ENCODE peak calls at places on chromosomes 13 and 19, in nine cellular contexts. T is tibial nerve; M is NCI-H510A; H is OCI-LY7; P is foreskin keratinocyte; J is globus pallidus; O is body of pancreas; K is astrocyte of the hippocampus; S is stimulated activated CD8-positive, alpha-beta memory T cell treated with anti-CD3 and anti-CD28 coated beads, Interleukin-4, amount 100 ng/mL, for 4 hours. R is an unnamed sample.

GRCh38 chr13:27620377-27621115 is at the start of gene LNX2:
- DNase-seq in T (peak; percentile 96), M (peak; percentile 86), H (peak; percentile 97), P (peak; percentile 91), J (peak; percentile 97), O (peak; percentile 98), K (peak; percentile 99), S (peak; percentile 91), R (peak; percentile 96)

GRCh38 chr13:111972261-111972780 is 94.6 kb upstream of the SOX1 start:
- DNase-seq in T (no peak), M (no peak), H (no peak), P (no peak), J (no peak), O (no peak), K (no peak), S (no peak), R (no peak)

GRCh38 chr13:111474136-111475002 is 153.9 kb downstream of the TEX29 start:
- DNase-seq in T (no peak), M (peak; percentile 46), H (peak; percentile 13), P (no peak), J (peak; percentile 53), O (peak; percentile 32), K (peak; percentile 66), S (no peak), R (peak; percentile 19)

GRCh38 chr13:61664821-61665705 is 249.4 kb upstream of the PCDH20 start:
- DNase-seq in T (no peak), M (peak; percentile 32), H (no peak), P (peak; percentile 62), J (no peak), O (no peak), K (peak; percentile 65), S (no peak), R (peak; percentile 32)

GRCh38 chr13:72850959-72851677 is 69.2 kb downstream of the PIBF1 start:
- DNase-seq in T (no peak), M (no peak), H (no peak), P (no peak), J (no peak), O (peak; percentile 4), K (no peak), S (no peak), R (no peak)

GRCh38 chr19:44553478-44554171 is 24.1 kb upstream of the CEACAM20 start:
- DNase-seq in T (no peak), M (no peak), H (no peak), P (peak; percentile 99), J (no peak), O (no peak), K (no peak), S (no peak), R (peak; percentile 11)

GRCh38 chr13:52405369-52405766 is 604 bp downstream of the THSD1 start:
- DNase-seq in T (no peak), M (no peak), H (no peak), P (peak; percentile 16), J (no peak), O (no peak), K (peak; percentile 27), S (no peak), R (peak; percentile 7)

GRCh38 chr19:2888739-2889224 is 11.9 kb upstream of the ZNF57 start:
- DNase-seq in T (no peak), M (no peak), H (peak; percentile 91), P (peak; percentile 16), J (no peak), O (peak; percentile 51), K (no peak), S (peak; percentile 6), R (no peak)

GRCh38 chr13:107299717-107300116 is 731.8 kb upstream of the ARGLU1 start:
- DNase-seq in T (no peak), M (no peak), H (no peak), P (peak; percentile 38), J (no peak), O (no peak), K (no peak), S (no peak), R (peak; percentile 18)

GRCh38 chr19:51099070-51099382 is 9.2 kb downstream of the CTU1 start:
- DNase-seq in T (no peak), M (no peak), H (no peak), P (no peak), J (no peak), O (no peak), K (no peak), S (no peak), R (no peak)

GRCh38 chr19:38769635-38770211 is 3.6 kb downstream of the LGALS7 start:
- DNase-seq in T (peak; percentile 92), M (no peak), H (peak; percentile 46), P (peak; percentile 68), J (peak; percentile 45), O (peak; percentile 84), K (peak; percentile 84), S (peak; percentile 80), R (peak; percentile 81)

GRCh38 chr13:32309812-32310706 is 5.1 kb downstream of the ZAR1L start:
- DNase-seq in T (no peak), M (no peak), H (peak; percentile 67), P (peak; percentile 38), J (peak; percentile 52), O (peak; percentile 31), K (peak; percentile 72), S (no peak), R (peak; percentile 14)

GRCh38 chr19:7904074-7905020 is 670 bp downstream of the MAP2K7 start:
- DNase-seq in T (no peak), M (no peak), H (peak; percentile 64), P (no peak), J (no peak), O (peak; percentile 55), K (no peak), S (no peak), R (peak; percentile 38)

GRCh38 chr13:30463820-30464495 is 1.8 kb downstream of the HMGB1 start:
- DNase-seq in T (peak; percentile 50), M (no peak), H (peak; percentile 79), P (peak; percentile 60), J (peak; percentile 75), O (peak; percentile 74), K (peak; percentile 74), S (peak; percentile 34), R (peak; percentile 57)

GRCh38 chr13:102825921-102826706 is 19.7 kb upstream of the ERCC5 start:
- DNase-seq in T (no peak), M (no peak), H (no peak), P (peak; percentile 94), J (no peak), O (no peak), K (peak; percentile 86), S (no peak), R (peak; percentile 61)

GRCh38 chr19:11116507-11116906 is 27.2 kb downstream of the LDLR start:
- DNase-seq in T (no peak), M (no peak), H (no peak), P (no peak), J (no peak), O (no peak), K (no peak), S (no peak), R (no peak)

GRCh38 chr19:29263305-29264080 is 50.5 kb upstream of the UQCRFS1 start:
- DNase-seq in T (peak; percentile 55), M (no peak), H (peak; percentile 53), P (no peak), J (peak; percentile 30), O (peak; percentile 38), K (peak; percentile 56), S (peak; percentile 22), R (peak; percentile 42)

GRCh38 chr13:34066344-34066743 is 248.4 kb downstream of the RFC3 start:
- DNase-seq in T (no peak), M (no peak), H (no peak), P (peak; percentile 30), J (no peak), O (no peak), K (no peak), S (no peak), R (no peak)

GRCh38 chr13:45393941-45394570 is 24.1 kb downstream of the SLC25A30 start:
- DNase-seq in T (no peak), M (no peak), H (peak; percentile 54), P (peak; percentile 35), J (peak; percentile 45), O (peak; percentile 71), K (peak; percentile 79), S (no peak), R (peak; percentile 37)

GRCh38 chr19:35533822-35534521 is 716 bp downstream of the GAPDHS start:
- DNase-seq in T (peak; percentile 16), M (no peak), H (no peak), P (no peak), J (no peak), O (peak; percentile 59), K (peak; percentile 26), S (no peak), R (peak; percentile 46)

GRCh38 chr13:50685491-50685890 is 158.0 kb downstream of the DLEU7 start:
- DNase-seq in T (peak; percentile 77), M (no peak), H (no peak), P (no peak), J (peak; percentile 95), O (peak; percentile 59), K (peak; percentile 82), S (no peak), R (peak; percentile 45)

GRCh38 chr19:11581740-11582139 is 4.3 kb upstream of the ACP5 start:
- DNase-seq in T (no peak), M (no peak), H (peak; percentile 92), P (no peak), J (no peak), O (peak; percentile 10), K (no peak), S (no peak), R (peak; percentile 49)

GRCh38 chr13:114027046-114027760 is 53.3 kb upstream of the C13orf46 start:
- DNase-seq in T (no peak), M (no peak), H (peak; percentile 27), P (no peak), J (no peak), O (no peak), K (peak; percentile 36), S (no peak), R (no peak)

GRCh38 chr19:8473652-8474476 is 28.6 kb downstream of the PRAM1 start:
- DNase-seq in T (no peak), M (no peak), H (peak; percentile 84), P (no peak), J (peak; percentile 55), O (no peak), K (no peak), S (no peak), R (no peak)

GRCh38 chr13:99686944-99687382 is 185.7 kb downstream of the TM9SF2 start:
- DNase-seq in T (no peak), M (no peak), H (no peak), P (no peak), J (no peak), O (no peak), K (peak; percentile 19), S (no peak), R (no peak)

GRCh38 chr19:12936582-12936981 is 1.8 kb upstream of the CALR start:
- DNase-seq in T (no peak), M (no peak), H (peak; percentile 75), P (no peak), J (no peak), O (no peak), K (no peak), S (no peak), R (no peak)

GRCh38 chr19:38877781-38878574 is at the start of gene RINL:
- DNase-seq in T (no peak), M (peak; percentile 98), H (peak; percentile 87), P (no peak), J (no peak), O (peak; percentile 38), K (no peak), S (peak; percentile 44), R (no peak)

GRCh38 chr19:13932911-13933393 is 5.3 kb downstream of the PODNL1 start:
- DNase-seq in T (no peak), M (no peak), H (no peak), P (no peak), J (no peak), O (no peak), K (no peak), S (no peak), R (no peak)

GRCh38 chr13:44112700-44113329 is 233.1 kb downstream of the LACC1 start:
- DNase-seq in T (no peak), M (no peak), H (no peak), P (no peak), J (no peak), O (no peak), K (no peak), S (no peak), R (no peak)

GRCh38 chr13:50518791-50519201 is 324.7 kb downstream of the DLEU7 start:
- DNase-seq in T (no peak), M (no peak), H (peak; percentile 0), P (no peak), J (peak; percentile 79), O (no peak), K (peak; percentile 72), S (no peak), R (no peak)

GRCh38 chr13:30743319-30744055 is 8.1 kb downstream of the ALOX5AP start:
- DNase-seq in T (peak; percentile 63), M (no peak), H (no peak), P (peak; percentile 98), J (no peak), O (peak; percentile 51), K (peak; percentile 96), S (no peak), R (peak; percentile 91)

R was measured in Daoy.